ENCODE peak calls at places on chromosomes 4 and X, in five cellular contexts. One of them, this sample, is unnamed.

GRCh38 chr4:185515248-185515647 is 20.1 kb downstream of the PDLIM3 start:
- DNase-seq in fibroblast of mammary gland: no peak
- DNase-seq in foreskin fibroblast: no peak
- DNase-seq in BE2C: no peak
- DNase-seq in choroid plexus epithelial cell: no peak
- DNase-seq in this sample: no peak

GRCh38 chrX:132738951-132739350 is 219.5 kb downstream of the HS6ST2 start:
- DNase-seq in choroid plexus epithelial cell: no peak
- DNase-seq in fibroblast of mammary gland: no peak
- DNase-seq in foreskin fibroblast: no peak
- DNase-seq in BE2C: no peak
- DNase-seq in this sample: no peak

GRCh38 chr4:7193040-7193958 is 961 bp downstream of the SORCS2 start:
- DNase-seq in fibroblast of mammary gland: no peak
- DNase-seq in foreskin fibroblast: no peak
- DNase-seq in BE2C: peak; percentile 37
- DNase-seq in choroid plexus epithelial cell: no peak
- DNase-seq in this sample: no peak

GRCh38 chr4:52248836-52249235 is 197.7 kb downstream of the SPATA18 start:
- DNase-seq in BE2C: no peak
- DNase-seq in foreskin fibroblast: no peak
- DNase-seq in choroid plexus epithelial cell: peak; percentile 25
- DNase-seq in fibroblast of mammary gland: peak; percentile 89
- DNase-seq in this sample: peak; percentile 52

GRCh38 chr4:112589207-112589606 is 47.5 kb downstream of the ZGRF1 start:
- DNase-seq in BE2C: no peak
- DNase-seq in fibroblast of mammary gland: peak; percentile 43
- DNase-seq in choroid plexus epithelial cell: peak; percentile 70
- DNase-seq in foreskin fibroblast: peak; percentile 23
- DNase-seq in this sample: peak; percentile 31

GRCh38 chr4:37762294-37763163 is 64.0 kb upstream of the PGM2 start:
- DNase-seq in foreskin fibroblast: peak; percentile 14
- DNase-seq in BE2C: peak; percentile 16
- DNase-seq in fibroblast of mammary gland: peak; percentile 47
- DNase-seq in choroid plexus epithelial cell: peak; percentile 77
- DNase-seq in this sample: peak; percentile 46

GRCh38 chr4:8411351-8412180 is 29.0 kb downstream of the ACOX3 start:
- DNase-seq in choroid plexus epithelial cell: no peak
- DNase-seq in BE2C: no peak
- DNase-seq in fibroblast of mammary gland: no peak
- DNase-seq in foreskin fibroblast: no peak
- DNase-seq in this sample: no peak

GRCh38 chrX:46759645-46759974 is 692 bp upstream of the SLC9A7 start:
- DNase-seq in fibroblast of mammary gland: peak; percentile 27
- DNase-seq in choroid plexus epithelial cell: no peak
- DNase-seq in BE2C: no peak
- DNase-seq in foreskin fibroblast: peak; percentile 10
- DNase-seq in this sample: no peak

GRCh38 chr4:162506253-162506652 is 342.5 kb upstream of the FSTL5 start:
- DNase-seq in foreskin fibroblast: no peak
- DNase-seq in choroid plexus epithelial cell: peak; percentile 80
- DNase-seq in fibroblast of mammary gland: peak; percentile 6
- DNase-seq in BE2C: no peak
- DNase-seq in this sample: peak; percentile 52

GRCh38 chr4:183165371-183165770 is 66.3 kb downstream of the WWC2 start:
- DNase-seq in choroid plexus epithelial cell: peak; percentile 67
- DNase-seq in foreskin fibroblast: no peak
- DNase-seq in fibroblast of mammary gland: no peak
- DNase-seq in BE2C: no peak
- DNase-seq in this sample: peak; percentile 47

GRCh38 chr4:83993774-83994173 is 457.9 kb downstream of the GPAT3 start:
- DNase-seq in BE2C: peak; percentile 19
- DNase-seq in choroid plexus epithelial cell: no peak
- DNase-seq in foreskin fibroblast: no peak
- DNase-seq in fibroblast of mammary gland: no peak
- DNase-seq in this sample: no peak

GRCh38 chr4:146255874-146256273 is 41.5 kb downstream of the REELD1 start:
- DNase-seq in choroid plexus epithelial cell: peak; percentile 86
- DNase-seq in BE2C: no peak
- DNase-seq in fibroblast of mammary gland: peak; percentile 47
- DNase-seq in foreskin fibroblast: peak; percentile 41
- DNase-seq in this sample: peak; percentile 76

GRCh38 chrX:16848541-16848940 is 21.6 kb downstream of the RBBP7 start:
- DNase-seq in choroid plexus epithelial cell: no peak
- DNase-seq in BE2C: no peak
- DNase-seq in fibroblast of mammary gland: peak; percentile 82
- DNase-seq in foreskin fibroblast: peak; percentile 27
- DNase-seq in this sample: no peak

GRCh38 chrX:107731831-107732502 is 43.6 kb downstream of the TSC22D3 start:
- DNase-seq in BE2C: peak; percentile 78
- DNase-seq in choroid plexus epithelial cell: peak; percentile 81
- DNase-seq in fibroblast of mammary gland: peak; percentile 87
- DNase-seq in foreskin fibroblast: peak; percentile 71
- DNase-seq in this sample: peak; percentile 97

GRCh38 chrX:64093761-64094160 is 111.7 kb downstream of the AMER1 start:
- DNase-seq in fibroblast of mammary gland: peak; percentile 3
- DNase-seq in choroid plexus epithelial cell: peak; percentile 6
- DNase-seq in BE2C: no peak
- DNase-seq in foreskin fibroblast: no peak
- DNase-seq in this sample: peak; percentile 16

GRCh38 chr4:95050980-95051688 is 293.4 kb downstream of the BMPR1B start:
- DNase-seq in choroid plexus epithelial cell: no peak
- DNase-seq in fibroblast of mammary gland: no peak
- DNase-seq in foreskin fibroblast: no peak
- DNase-seq in BE2C: peak; percentile 46
- DNase-seq in this sample: no peak

GRCh38 chrX:2679534-2680485 is 11.3 kb upstream of the CD99 start:
- DNase-seq in fibroblast of mammary gland: peak; percentile 21
- DNase-seq in foreskin fibroblast: no peak
- DNase-seq in choroid plexus epithelial cell: peak; percentile 94
- DNase-seq in BE2C: no peak
- DNase-seq in this sample: peak; percentile 39

GRCh38 chrX:67555578-67556203 is 11.9 kb downstream of the AR start:
- DNase-seq in foreskin fibroblast: no peak
- DNase-seq in choroid plexus epithelial cell: peak; percentile 51
- DNase-seq in BE2C: no peak
- DNase-seq in fibroblast of mammary gland: peak; percentile 59
- DNase-seq in this sample: peak; percentile 62

GRCh38 chrX:68693481-68694410 is 46.3 kb downstream of the STARD8 start:
- DNase-seq in foreskin fibroblast: no peak
- DNase-seq in fibroblast of mammary gland: peak; percentile 50
- DNase-seq in BE2C: peak; percentile 71
- DNase-seq in choroid plexus epithelial cell: peak; percentile 31
- DNase-seq in this sample: peak; percentile 73

GRCh38 chr4:3677671-3678070 is 88.5 kb upstream of the ADRA2C start:
- DNase-seq in BE2C: peak; percentile 4
- DNase-seq in choroid plexus epithelial cell: no peak
- DNase-seq in fibroblast of mammary gland: no peak
- DNase-seq in foreskin fibroblast: no peak
- DNase-seq in this sample: no peak
- TF ChIP-seq CTCF in BE2C: no peak
- TF ChIP-seq CTCF in choroid plexus epithelial cell: no peak
- TF ChIP-seq CTCF in fibroblast of mammary gland: no peak
- TF ChIP-seq CTCF in foreskin fibroblast: no peak
- TF ChIP-seq CTCF in this sample: no peak

GRCh38 chr4:26175905-26176304 is 144.9 kb upstream of the RBPJ start:
- DNase-seq in fibroblast of mammary gland: no peak
- DNase-seq in choroid plexus epithelial cell: no peak
- DNase-seq in BE2C: no peak
- DNase-seq in foreskin fibroblast: no peak
- DNase-seq in this sample: no peak

GRCh38 chr4:26174033-26174432 is 146.8 kb upstream of the RBPJ start:
- DNase-seq in choroid plexus epithelial cell: no peak
- DNase-seq in fibroblast of mammary gland: no peak
- DNase-seq in BE2C: no peak
- DNase-seq in foreskin fibroblast: no peak
- DNase-seq in this sample: no peak

GRCh38 chr4:26175016-26175786 is 145.6 kb upstream of the RBPJ start:
- DNase-seq in choroid plexus epithelial cell: no peak
- DNase-seq in fibroblast of mammary gland: no peak
- DNase-seq in BE2C: no peak
- DNase-seq in foreskin fibroblast: no peak
- DNase-seq in this sample: no peak

GRCh38 chr4:26173619-26174018 is 147.2 kb upstream of the RBPJ start:
- DNase-seq in choroid plexus epithelial cell: peak; percentile 72
- DNase-seq in fibroblast of mammary gland: no peak
- DNase-seq in foreskin fibroblast: no peak
- DNase-seq in BE2C: no peak
- DNase-seq in this sample: no peak

GRCh38 chr4:26171953-26172352 is 148.9 kb upstream of the RBPJ start:
- DNase-seq in foreskin fibroblast: peak; percentile 56
- DNase-seq in BE2C: no peak
- DNase-seq in fibroblast of mammary gland: peak; percentile 88
- DNase-seq in choroid plexus epithelial cell: peak; percentile 98
- DNase-seq in this sample: peak; percentile 91
- H3K4me3 ChIP-seq in foreskin fibroblast: no peak overlapping the region
- H3K4me3 ChIP-seq in BE2C: no peak overlapping the region
- H3K4me3 ChIP-seq in fibroblast of mammary gland: no peak overlapping the region
- H3K4me3 ChIP-seq in choroid plexus epithelial cell: no peak overlapping the region
- H3K4me3 ChIP-seq in this sample: no peak overlapping the region

DNA sequence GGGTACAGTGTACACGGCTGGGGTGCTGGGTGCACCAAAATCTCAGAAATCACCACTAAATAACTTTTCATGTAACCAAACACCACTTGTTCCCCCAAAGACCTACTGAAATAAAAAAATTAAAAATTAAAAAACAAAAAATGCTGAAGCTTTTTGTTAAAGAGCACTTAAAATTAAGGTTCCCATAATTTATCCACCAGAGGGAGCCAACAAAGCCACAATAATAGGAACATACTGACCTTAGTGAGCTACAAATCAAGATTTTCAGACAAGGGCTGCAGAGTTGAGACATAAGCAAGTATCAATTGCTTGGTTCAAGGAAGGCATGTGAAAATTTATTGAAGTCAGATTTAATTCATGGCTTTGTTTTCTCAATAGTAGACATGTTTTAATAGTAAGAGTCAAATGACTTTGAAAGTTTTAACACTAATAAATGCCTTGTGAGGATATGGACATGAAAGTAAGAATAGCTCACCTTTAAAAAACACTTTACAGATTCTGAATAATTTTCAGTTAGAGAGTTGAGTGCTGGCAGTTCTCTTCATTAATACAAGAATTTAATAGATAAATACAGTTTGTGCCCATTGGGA is 43.0 kb upstream of the SCOC start:
- DNase-seq in BE2C: no peak
- DNase-seq in choroid plexus epithelial cell: peak; percentile 71
- DNase-seq in foreskin fibroblast: peak; percentile 23
- DNase-seq in fibroblast of mammary gland: peak; percentile 61
- DNase-seq in this sample: peak; percentile 72
- TF ChIP-seq CTCF in BE2C: peak; percentile 63
- TF ChIP-seq CTCF in choroid plexus epithelial cell: peak; percentile 53
- TF ChIP-seq CTCF in foreskin fibroblast: peak; percentile 34
- TF ChIP-seq CTCF in fibroblast of mammary gland: peak; percentile 55
- TF ChIP-seq CTCF in this sample: peak; percentile 53

DNA sequence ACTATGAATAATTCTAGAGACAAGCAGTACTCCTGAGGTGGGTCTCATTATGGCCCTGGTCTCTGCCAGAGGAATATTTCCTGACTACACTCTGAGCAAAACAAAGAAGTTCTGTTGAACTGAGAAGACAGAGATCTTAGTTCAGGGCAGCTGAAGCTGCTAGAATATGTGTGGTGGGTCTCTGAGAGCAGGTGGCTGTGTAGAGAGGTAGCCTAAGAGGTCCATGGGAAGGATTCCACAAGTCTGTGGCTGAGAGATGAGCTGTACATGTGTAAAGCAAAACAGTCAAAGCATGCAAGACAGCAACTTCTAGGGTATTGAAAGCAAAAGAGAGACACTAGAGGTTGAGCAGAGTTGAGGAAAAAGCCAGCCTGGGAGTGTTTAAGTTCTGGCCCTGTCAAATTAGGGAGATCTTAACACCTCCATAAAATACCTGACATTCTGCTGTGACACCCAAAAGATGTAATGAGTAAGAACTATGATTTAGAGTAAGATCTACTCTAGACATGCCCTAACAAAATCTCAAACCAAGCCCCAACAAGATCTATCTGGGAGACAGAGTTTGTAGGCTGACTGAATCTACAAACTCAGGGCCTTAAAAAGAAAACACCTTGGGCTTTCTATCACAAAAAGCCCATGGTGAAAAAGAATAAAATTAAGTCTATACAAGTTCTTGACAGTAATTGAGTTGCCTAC is 274.4 kb downstream of the BANK1 start:
- DNase-seq in BE2C: no peak
- DNase-seq in choroid plexus epithelial cell: no peak
- DNase-seq in fibroblast of mammary gland: no peak
- DNase-seq in foreskin fibroblast: no peak
- DNase-seq in this sample: no peak
- H3K4me3 ChIP-seq in BE2C: no peak overlapping the region
- H3K4me3 ChIP-seq in choroid plexus epithelial cell: no peak overlapping the region
- H3K4me3 ChIP-seq in fibroblast of mammary gland: no peak overlapping the region
- H3K4me3 ChIP-seq in foreskin fibroblast: no peak overlapping the region
- H3K4me3 ChIP-seq in this sample: no peak overlapping the region

DNA sequence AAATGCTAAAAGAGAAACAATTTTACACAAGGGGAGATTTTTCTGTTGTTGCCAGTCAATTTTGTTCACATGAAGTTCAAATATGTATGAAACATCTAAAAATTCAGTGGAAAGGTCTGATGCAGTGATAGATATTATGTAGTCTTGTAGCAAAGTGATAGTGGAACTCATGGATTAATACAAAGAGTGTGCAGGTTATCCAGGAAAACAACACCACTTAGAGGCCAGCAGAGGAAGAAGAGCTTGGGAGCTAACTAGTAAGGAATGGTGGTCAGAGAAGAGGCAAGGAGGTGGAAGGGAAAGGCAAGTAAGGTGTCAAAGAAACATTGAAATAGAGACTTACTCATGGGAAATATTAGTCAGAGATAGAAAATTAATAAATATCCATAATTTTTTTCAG is 395.6 kb downstream of the MAPK10 start:
- DNase-seq in fibroblast of mammary gland: no peak
- DNase-seq in foreskin fibroblast: no peak
- DNase-seq in choroid plexus epithelial cell: peak; percentile 38
- DNase-seq in BE2C: no peak
- DNase-seq in this sample: no peak
- TF ChIP-seq CTCF in fibroblast of mammary gland: peak; percentile 13
- TF ChIP-seq CTCF in foreskin fibroblast: peak; percentile 6
- TF ChIP-seq CTCF in choroid plexus epithelial cell: peak; percentile 29
- TF ChIP-seq CTCF in BE2C: no peak
- TF ChIP-seq CTCF in this sample: no peak

GRCh38 chr4:166021617-166022016 is 148.6 kb downstream of the TLL1 start:
- DNase-seq in fibroblast of mammary gland: no peak
- DNase-seq in BE2C: no peak
- DNase-seq in foreskin fibroblast: no peak
- DNase-seq in choroid plexus epithelial cell: no peak
- DNase-seq in this sample: no peak
- H3K4me3 ChIP-seq in fibroblast of mammary gland: no peak overlapping the region
- H3K4me3 ChIP-seq in BE2C: no peak overlapping the region
- H3K4me3 ChIP-seq in foreskin fibroblast: no peak overlapping the region
- H3K4me3 ChIP-seq in choroid plexus epithelial cell: no peak overlapping the region
- H3K4me3 ChIP-seq in this sample: no peak overlapping the region